ENCODE peak calls at places on chromosomes 13 and 19, in five cellular contexts. R is GM18507, L is neuronal stem cell, H is GM04503, X is NCI-H2107. M is an unnamed sample.

GRCh38 chr13:114024603-114025431 is 50.9 kb upstream of the C13orf46 start:
- DNase-seq in R (peak), L (no peak), H (no peak), X (no peak), M (peak)

GRCh38 chr13:111630411-111630810 is 310.0 kb downstream of the TEX29 start:
- DNase-seq in R (no peak), L (no peak), H (no peak), X (peak), M (no peak)

GRCh38 chr19:48194041-48194871 is 23.8 kb downstream of the ZSWIM9 start:
- DNase-seq in R (no peak), L (no peak), H (no peak), X (no peak), M (no peak)

GRCh38 chr13:99956473-99957349 is 14.9 kb downstream of the ZIC5 start:
- DNase-seq in R (no peak), L (no peak), H (no peak), X (no peak), M (no peak)

GRCh38 chr13:99278843-99279242 is 20.7 kb upstream of the GPR18 start:
- DNase-seq in R (no peak), L (no peak), H (no peak), X (no peak), M (no peak)

GRCh38 chr19:13796301-13797057 is 1.2 kb downstream of the ZSWIM4 start:
- DNase-seq in R (no peak), L (no peak), H (peak), X (no peak), M (no peak)

GRCh38 chr13:36163809-36164308 is 32.7 kb upstream of the DCLK1 start:
- DNase-seq in R (no peak), L (no peak), H (no peak), X (peak), M (no peak)

GRCh38 chr13:107124129-107124718 is 556.3 kb upstream of the ARGLU1 start:
- DNase-seq in R (no peak), L (peak), H (no peak), X (no peak), M (no peak)

GRCh38 chr13:70203661-70204229 is 95.5 kb upstream of the KLHL1 start:
- DNase-seq in R (no peak), L (no peak), H (no peak), X (no peak), M (no peak)

GRCh38 chr19:54252845-54253244 is 4.2 kb downstream of the LILRB5 start:
- DNase-seq in R (no peak), L (no peak), H (no peak), X (no peak), M (no peak)

GRCh38 chr19:17294051-17294891 is 9.0 kb downstream of the ABHD8 start:
- DNase-seq in R (no peak), L (no peak), H (no peak), X (no peak), M (no peak)

GRCh38 chr19:37519890-37520289 is 13.2 kb downstream of the ZNF793 start:
- DNase-seq in R (no peak), L (no peak), H (no peak), X (no peak), M (no peak)

GRCh38 chr13:113538689-113539058 is 45.9 kb upstream of the TFDP1 start:
- DNase-seq in R (no peak), L (no peak), H (no peak), X (no peak), M (no peak)

GRCh38 chr13:65470781-65471180 is 1759.4 kb downstream of the PCDH9 start:
- DNase-seq in R (no peak), L (no peak), H (no peak), X (no peak), M (no peak)

GRCh38 chr13:111429064-111429558 is 108.7 kb downstream of the TEX29 start:
- DNase-seq in R (no peak), L (peak), H (peak), X (no peak), M (no peak)

GRCh38 chr19:49502866-49503581 is 6.8 kb downstream of the RPS11 start:
- DNase-seq in R (no peak), L (no peak), H (peak), X (peak), M (no peak)

GRCh38 chr19:11382898-11383705 is 1.0 kb downstream of the EPOR start:
- DNase-seq in R (no peak), L (no peak), H (no peak), X (peak), M (no peak)

GRCh38 chr19:2426661-2427322 is 594 bp downstream of the TIMM13 start:
- DNase-seq in R (peak), L (peak), H (no peak), X (no peak), M (no peak)

GRCh38 chr13:97435794-97436193 is 1.8 kb downstream of the RAP2A start:
- DNase-seq in R (no peak), L (no peak), H (no peak), X (no peak), M (no peak)

GRCh38 chr19:29651622-29652394 is 13.5 kb upstream of the PLEKHF1 start:
- DNase-seq in R (no peak), L (no peak), H (no peak), X (no peak), M (no peak)

GRCh38 chr19:49340865-49341718 is 5.9 kb downstream of the CD37 start:
- DNase-seq in R (no peak), L (no peak), H (no peak), X (no peak), M (no peak)

GRCh38 chr13:44210525-44210924 is 163.1 kb upstream of the SERP2 start:
- DNase-seq in R (no peak), L (no peak), H (no peak), X (no peak), M (no peak)

GRCh38 chr19:7515091-7515470 is 822 bp upstream of the ZNF358 start:
- DNase-seq in R (no peak), L (no peak), H (no peak), X (no peak), M (no peak)

GRCh38 chr13:99344610-99345208 is 37.5 kb upstream of the GPR183 start:
- DNase-seq in R (no peak), L (no peak), H (no peak), X (no peak), M (no peak)

GRCh38 chr13:112772929-112773328 is 83.1 kb downstream of the ATP11A start:
- DNase-seq in R (no peak), L (no peak), H (no peak), X (no peak), M (no peak)

GRCh38 chr19:28420731-28421550 is 792.0 kb downstream of the UQCRFS1 start:
- DNase-seq in R (no peak), L (no peak), H (no peak), X (no peak), M (no peak)

GRCh38 chr13:73075546-73075945 is 16.7 kb downstream of the KLF5 start:
- DNase-seq in R (no peak), L (no peak), H (no peak), X (no peak), M (no peak)

GRCh38 chr13:26459276-26460131 is 98.0 kb upstream of the WASF3 start:
- DNase-seq in R (no peak), L (no peak), H (no peak), X (no peak), M (no peak)

GRCh38 chr13:30125422-30126073 is 181.8 kb downstream of the KATNAL1 start:
- DNase-seq in R (no peak), L (no peak), H (peak), X (peak), M (no peak)

GRCh38 chr19:19822148-19822429 is 539 bp upstream of the ZNF506 start:
- DNase-seq in R (no peak), L (no peak), H (no peak), X (no peak), M (no peak)

GRCh38 chr13:76293346-76293745 is 592.9 kb downstream of the KCTD12 start:
- DNase-seq in R (no peak), L (no peak), H (peak), X (no peak), M (no peak)

GRCh38 chr19:22893855-22894270 is 61.8 kb downstream of the ZNF723 start:
- DNase-seq in R (no peak), L (no peak), H (no peak), X (no peak), M (no peak)

GRCh38 chr13:20550799-20551198 is 16.2 kb upstream of the IFT88 start:
- DNase-seq in R (no peak), L (no peak), H (no peak), X (no peak), M (no peak)

GRCh38 chr19:4007836-4008539 is 452 bp downstream of the PIAS4 start:
- DNase-seq in R (no peak), L (peak), H (no peak), X (no peak), M (no peak)

GRCh38 chr19:17555480-17555928 is at the start of gene COLGALT1:
- DNase-seq in R (peak), L (peak), H (peak), X (peak), M (peak)

M was measured in GM12864.